ENCODE peak calls at places on chromosomes 2 and 18, in four cellular contexts. O is A549, A is AG09309, Y is B cell. L is an unnamed sample.

GRCh38 chr18:44766461-44766860 is 85.8 kb downstream of the SETBP1 start:
- DNase-seq in O (no peak), Y (no peak), A (no peak), L (no peak)

GRCh38 chr2:119760237-119760807 is 600 bp downstream of the PTPN4 start:
- DNase-seq in Y (no peak), O (no peak), A (no peak), L (no peak)

GRCh38 chr2:224101820-224102630 is 62.9 kb upstream of the SERPINE2 start:
- DNase-seq in O (peak; percentile 60), Y (no peak), A (peak; percentile 96), L (no peak)

GRCh38 chr2:145524836-145525235 is 1004.9 kb upstream of the ZEB2 start:
- DNase-seq in A (no peak), Y (no peak), O (no peak), L (no peak)

GRCh38 chr2:65639156-65639876 is 206.9 kb upstream of the SPRED2 start:
- DNase-seq in A (no peak), Y (no peak), O (no peak), L (no peak)

GRCh38 chr2:108594982-108595464 is 60.8 kb downstream of the LIMS1 start:
- DNase-seq in A (no peak), O (peak; percentile 87), Y (no peak), L (no peak)

GRCh38 chr2:38712871-38713270 is 38.3 kb downstream of the SRSF7 start:
- DNase-seq in Y (no peak), A (no peak), O (no peak), L (no peak)

GRCh38 chr18:79576686-79577351 is 102.8 kb upstream of the CTDP1 start:
- DNase-seq in A (no peak), Y (no peak), O (no peak), L (no peak)

GRCh38 chr2:58620896-58621295 is 379.8 kb upstream of the FANCL start:
- DNase-seq in A (no peak), Y (no peak), O (no peak), L (no peak)

DNA sequence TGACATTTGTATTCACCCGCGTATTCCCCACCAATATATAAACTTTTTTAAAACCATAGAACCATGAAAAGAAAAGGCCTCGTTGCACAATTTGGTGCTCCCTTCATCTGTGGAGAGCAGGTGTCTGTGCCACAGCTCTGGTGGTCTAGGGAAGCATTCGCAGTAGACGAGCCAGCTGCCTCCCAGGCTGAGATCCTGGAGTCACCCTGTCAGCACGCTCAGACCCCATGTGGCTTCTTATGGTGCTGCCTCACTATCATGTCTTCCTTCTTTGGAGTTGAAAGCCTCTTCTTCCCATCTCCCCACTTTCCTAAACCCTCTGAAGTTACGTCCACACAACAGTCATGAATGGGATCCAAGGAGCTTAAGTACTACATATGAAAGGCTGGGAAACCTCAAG is 38.4 kb upstream of the ACKR3 start:
- DNase-seq in O (no peak), Y (no peak), A (no peak), L (no peak)
- TF ChIP-seq CTCF in O (no peak), Y (no peak), A (no peak), L (no peak)

DNA sequence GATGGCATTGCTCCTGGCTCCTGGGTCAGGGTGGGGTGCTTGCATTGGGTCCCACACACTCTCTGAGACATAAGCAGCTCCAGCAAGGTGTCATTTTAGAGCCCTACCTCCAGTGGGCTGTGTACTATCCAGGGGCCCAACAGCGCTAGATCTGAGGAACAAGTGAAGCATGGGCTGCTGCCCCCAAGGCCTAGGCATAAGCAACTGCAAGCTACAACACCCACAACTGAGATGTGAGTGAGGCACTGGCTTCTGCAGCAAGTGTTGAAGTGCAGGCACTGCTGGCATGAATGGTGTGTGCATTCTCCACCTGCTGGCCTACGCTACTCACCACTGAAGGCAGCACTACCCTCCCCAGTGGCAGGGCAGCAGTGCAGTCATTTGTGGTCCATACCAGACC is 81.0 kb upstream of the STK39 start:
- DNase-seq in A (no peak), Y (no peak), O (no peak), L (no peak)
- TF ChIP-seq CTCF in A (no peak), Y (no peak), O (no peak), L (no peak)

DNA sequence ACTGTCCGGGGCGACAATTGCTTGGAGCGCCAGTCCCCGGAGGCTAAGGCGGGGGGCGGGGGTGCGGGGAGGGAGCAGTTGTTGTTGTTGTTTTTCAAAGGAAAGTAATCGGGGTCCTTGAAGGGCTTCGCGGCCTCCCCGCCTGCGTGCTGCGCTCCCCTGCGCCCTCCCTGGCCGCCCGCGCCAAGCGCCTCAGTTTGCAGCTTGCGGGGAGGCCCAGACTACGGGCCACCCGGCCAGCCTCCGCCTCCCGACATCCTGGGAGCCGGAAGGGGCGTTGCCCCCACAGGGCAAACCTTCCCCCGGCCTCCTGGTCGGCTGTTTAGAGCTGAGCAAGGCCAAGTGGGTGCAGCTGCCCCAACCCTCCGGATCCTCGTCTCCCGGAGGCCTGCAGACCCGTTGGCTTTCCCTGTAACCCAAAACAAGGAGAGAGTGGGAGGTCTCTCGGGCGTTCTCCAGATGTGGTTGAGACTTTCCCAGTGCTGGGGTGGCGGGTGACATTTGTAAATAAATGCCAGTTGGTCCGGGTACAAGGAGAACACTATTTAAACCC is 3.7 kb upstream of the SIX3 start:
- DNase-seq in Y (no peak), O (peak; percentile 87), A (no peak), L (peak; percentile 78)
- TF ChIP-seq CTCF in Y (no peak), O (no peak), A (no peak), L (peak; percentile 25)

GRCh38 chr2:84302513-84303412 is 156.3 kb downstream of the SUCLG1 start:
- DNase-seq in O (peak; percentile 69), Y (no peak), A (peak; percentile 1), L (peak; percentile 79)
- TF ChIP-seq CTCF in O (peak; percentile 78), Y (peak; percentile 70), A (peak; percentile 88), L (peak; percentile 83)

GRCh38 chr18:64019922-64020756 is 50.3 kb downstream of the SERPINB8 start:
- DNase-seq in O (no peak), Y (no peak), A (no peak), L (no peak)

GRCh38 chr18:64017870-64018269 is 48.0 kb downstream of the SERPINB8 start:
- DNase-seq in O (peak; percentile 20), Y (no peak), A (no peak), L (peak; percentile 50)
- TF ChIP-seq CTCF in O (peak; percentile 56), Y (peak; percentile 60), A (peak; percentile 42), L (peak; percentile 3)

GRCh38 chr18:22865354-22866116 is 67.6 kb upstream of the RBBP8 start:
- DNase-seq in Y (no peak), O (no peak), A (no peak), L (no peak)

GRCh38 chr18:22872894-22873537 is 60.1 kb upstream of the RBBP8 start:
- DNase-seq in O (peak; percentile 1), A (no peak), Y (no peak), L (peak; percentile 38)

GRCh38 chr18:22871809-22872525 is 61.2 kb upstream of the RBBP8 start:
- DNase-seq in A (no peak), O (no peak), Y (no peak), L (no peak)

DNA sequence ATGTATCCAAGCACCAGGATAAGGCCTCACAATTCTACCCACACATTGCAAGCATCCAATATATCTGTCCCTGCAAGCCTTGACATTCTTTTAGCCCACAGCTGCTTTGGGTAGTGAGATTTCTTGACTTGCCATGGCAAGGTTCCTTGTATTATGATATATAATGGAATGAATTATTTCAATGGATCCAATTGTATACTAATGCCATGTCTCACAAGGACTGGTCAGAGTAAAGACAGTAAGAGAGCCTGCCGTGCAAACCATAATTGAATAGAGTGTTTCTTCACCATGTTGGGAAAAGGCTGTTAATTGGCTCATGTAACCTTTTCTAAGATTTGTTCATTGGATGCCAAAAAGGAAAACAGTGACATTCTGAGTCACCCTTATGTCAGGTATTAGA is 64.3 kb upstream of the RBBP8 start:
- DNase-seq in Y (no peak), A (no peak), O (no peak), L (no peak)
- TF ChIP-seq CTCF in Y (no peak), A (no peak), O (no peak), L (no peak)

GRCh38 chr2:16509042-16509441 is 156.6 kb downstream of the CYRIA start:
- DNase-seq in Y (no peak), O (no peak), A (no peak), L (no peak)
- TF ChIP-seq CTCF in Y (no peak), O (no peak), A (no peak), L (no peak)

L was measured in GM20000.